ENCODE peak calls at places on chromosome 15, in four cellular contexts. One of them, this sample, is unnamed.

GRCh38 chr15:73987646-73988045 is 4.4 kb downstream of the STOML1 start:
- DNase-seq in K562: no peak
- DNase-seq in A549: no peak
- DNase-seq in HepG2: no peak
- DNase-seq in this sample: no peak

GRCh38 chr15:69755571-69756310 is 303.1 kb downstream of the RPLP1 start:
- DNase-seq in K562: no peak
- DNase-seq in A549: no peak
- DNase-seq in HepG2: no peak
- DNase-seq in this sample: no peak

GRCh38 chr15:48616216-48616615 is 29.3 kb downstream of the FBN1 start:
- DNase-seq in K562: no peak
- DNase-seq in A549: no peak
- DNase-seq in HepG2: no peak
- DNase-seq in this sample: no peak

GRCh38 chr15:62474021-62474770 is 309.1 kb upstream of the C2CD4B start:
- DNase-seq in K562: no peak
- DNase-seq in A549: no peak
- DNase-seq in HepG2: no peak
- DNase-seq in this sample: no peak

GRCh38 chr15:59294961-59295741 is 77.5 kb downstream of the MYO1E start:
- DNase-seq in K562: no peak
- DNase-seq in A549: no peak
- DNase-seq in HepG2: no peak
- DNase-seq in this sample: no peak

GRCh38 chr15:91844928-91845327 is 8.6 kb upstream of the SLCO3A1 start:
- DNase-seq in K562: no peak
- DNase-seq in A549: no peak
- DNase-seq in HepG2: no peak
- DNase-seq in this sample: no peak

GRCh38 chr15:71691700-71692417 is 118.5 kb upstream of the NR2E3 start:
- DNase-seq in K562: no peak
- DNase-seq in A549: no peak
- DNase-seq in HepG2: no peak
- DNase-seq in this sample: no peak

GRCh38 chr15:91099616-91100560 is at the start of gene SV2B:
- DNase-seq in K562: no peak
- DNase-seq in A549: no peak
- DNase-seq in HepG2: no peak
- DNase-seq in this sample: peak; percentile 67

GRCh38 chr15:41438206-41438605 is 21.3 kb downstream of the RTF1 start:
- DNase-seq in K562: peak; percentile 45
- DNase-seq in A549: no peak
- DNase-seq in HepG2: no peak
- DNase-seq in this sample: no peak

GRCh38 chr15:79540551-79540950 is 108.4 kb downstream of the MINAR1 start:
- DNase-seq in K562: peak; percentile 22
- DNase-seq in A549: no peak
- DNase-seq in HepG2: no peak
- DNase-seq in this sample: no peak

GRCh38 chr15:74958320-74958907 is 1.8 kb upstream of the RPP25 start:
- DNase-seq in K562: no peak
- DNase-seq in A549: peak; percentile 85
- DNase-seq in HepG2: peak; percentile 68
- DNase-seq in this sample: peak; percentile 50

GRCh38 chr15:45378149-45378912 is at the start of gene GATM:
- DNase-seq in K562: no peak
- DNase-seq in A549: peak; percentile 72
- DNase-seq in HepG2: no peak
- DNase-seq in this sample: peak; percentile 74

GRCh38 chr15:68587769-68588385 is 9.1 kb downstream of the CORO2B start:
- DNase-seq in K562: no peak
- DNase-seq in A549: no peak
- DNase-seq in HepG2: no peak
- DNase-seq in this sample: no peak

GRCh38 chr15:93189562-93189961 is 100.6 kb upstream of the RGMA start:
- DNase-seq in K562: no peak
- DNase-seq in A549: no peak
- DNase-seq in HepG2: no peak
- DNase-seq in this sample: no peak
- TF ChIP-seq JUN in K562: no peak
- TF ChIP-seq JUN in A549: no peak
- TF ChIP-seq JUN in HepG2: no peak
- TF ChIP-seq JUN in this sample: no peak

GRCh38 chr15:60886680-60887079 is 342.4 kb downstream of the RORA start:
- DNase-seq in K562: no peak
- DNase-seq in A549: no peak
- DNase-seq in HepG2: no peak
- DNase-seq in this sample: no peak

GRCh38 chr15:60889006-60889405 is 340.1 kb downstream of the RORA start:
- DNase-seq in K562: no peak
- DNase-seq in A549: no peak
- DNase-seq in HepG2: no peak
- DNase-seq in this sample: no peak

GRCh38 chr15:60889506-60889905 is 339.6 kb downstream of the RORA start:
- DNase-seq in K562: no peak
- DNase-seq in A549: no peak
- DNase-seq in HepG2: no peak
- DNase-seq in this sample: no peak

GRCh38 chr15:60883691-60884319 is 345.3 kb downstream of the RORA start:
- DNase-seq in K562: no peak
- DNase-seq in A549: no peak
- DNase-seq in HepG2: no peak
- DNase-seq in this sample: no peak
- TF ChIP-seq NR3C1 in K562: no peak
- TF ChIP-seq NR3C1 in A549: no peak
- TF ChIP-seq NR3C1 in HepG2: no peak
- TF ChIP-seq NR3C1 in this sample: no peak

DNA sequence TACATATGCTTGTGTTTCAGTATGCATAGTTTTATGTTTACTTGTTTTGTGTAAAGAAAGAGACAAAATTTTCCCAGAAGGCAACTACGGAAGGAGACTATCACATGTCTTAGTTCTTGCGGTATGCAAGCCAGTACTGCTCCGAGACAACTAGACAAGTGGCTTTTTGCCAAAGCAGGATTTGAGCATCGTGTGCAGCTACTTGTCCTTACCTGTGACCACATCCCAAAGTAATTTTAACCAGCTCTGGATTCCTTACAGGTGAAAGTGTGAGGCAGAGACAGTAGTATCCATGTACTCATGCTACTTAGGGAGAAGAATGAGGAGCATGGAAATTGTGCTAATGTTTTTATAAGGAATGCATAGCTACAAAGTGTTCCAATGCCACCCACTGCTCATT is 591.3 kb upstream of the NR2F2 start:
- DNase-seq in K562: no peak
- DNase-seq in A549: no peak
- DNase-seq in HepG2: no peak
- DNase-seq in this sample: no peak
- TF ChIP-seq JUN in K562: no peak
- TF ChIP-seq JUN in A549: no peak
- TF ChIP-seq JUN in HepG2: no peak
- TF ChIP-seq JUN in this sample: no peak

DNA sequence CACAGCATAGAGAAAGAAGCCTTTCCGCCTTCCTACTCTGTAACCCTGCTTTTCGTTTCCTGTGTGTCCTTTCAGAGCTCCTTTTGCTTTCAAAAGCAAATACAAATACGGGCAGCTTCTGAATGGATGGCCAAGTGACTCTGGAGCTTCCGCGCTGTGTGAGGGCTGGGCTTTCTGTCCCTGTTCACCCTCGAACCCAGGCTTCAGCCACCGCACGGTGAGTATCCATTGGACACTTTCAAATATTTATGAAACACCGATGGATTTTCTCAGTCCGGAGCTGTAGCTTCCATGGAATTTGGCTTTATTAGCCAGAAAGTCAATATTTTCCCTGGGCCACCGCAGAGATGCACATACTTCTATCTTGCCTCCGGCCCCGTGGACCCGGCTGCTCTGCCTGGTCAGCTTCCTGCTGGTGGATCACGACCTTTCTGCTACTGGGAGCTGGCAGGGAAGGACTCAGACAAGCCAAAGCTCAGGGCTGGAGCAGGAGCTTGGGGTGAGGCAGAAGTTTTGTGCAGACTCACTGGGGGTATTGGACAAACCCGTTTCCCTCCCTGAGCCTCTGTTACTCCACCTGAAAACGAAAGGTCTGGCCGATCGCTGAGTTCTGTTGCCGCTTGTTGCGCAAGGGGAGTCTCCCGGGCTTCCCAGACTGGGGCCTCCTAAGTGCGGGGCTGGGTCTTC is 63.6 kb downstream of the LINGO1 start:
- DNase-seq in K562: peak; percentile 34
- DNase-seq in A549: no peak
- DNase-seq in HepG2: peak; percentile 71
- DNase-seq in this sample: no peak
- TF ChIP-seq NR3C1 in K562: no peak
- TF ChIP-seq NR3C1 in A549: no peak
- TF ChIP-seq NR3C1 in HepG2: no peak
- TF ChIP-seq NR3C1 in this sample: no peak

GRCh38 chr15:76799760-76800159 is 105.4 kb downstream of the SCAPER start:
- DNase-seq in K562: peak; percentile 13
- DNase-seq in A549: peak; percentile 16
- DNase-seq in HepG2: no peak
- DNase-seq in this sample: no peak
- TF ChIP-seq JUN in K562: peak; percentile 27
- TF ChIP-seq JUN in A549: no peak
- TF ChIP-seq JUN in HepG2: no peak
- TF ChIP-seq JUN in this sample: no peak

DNA sequence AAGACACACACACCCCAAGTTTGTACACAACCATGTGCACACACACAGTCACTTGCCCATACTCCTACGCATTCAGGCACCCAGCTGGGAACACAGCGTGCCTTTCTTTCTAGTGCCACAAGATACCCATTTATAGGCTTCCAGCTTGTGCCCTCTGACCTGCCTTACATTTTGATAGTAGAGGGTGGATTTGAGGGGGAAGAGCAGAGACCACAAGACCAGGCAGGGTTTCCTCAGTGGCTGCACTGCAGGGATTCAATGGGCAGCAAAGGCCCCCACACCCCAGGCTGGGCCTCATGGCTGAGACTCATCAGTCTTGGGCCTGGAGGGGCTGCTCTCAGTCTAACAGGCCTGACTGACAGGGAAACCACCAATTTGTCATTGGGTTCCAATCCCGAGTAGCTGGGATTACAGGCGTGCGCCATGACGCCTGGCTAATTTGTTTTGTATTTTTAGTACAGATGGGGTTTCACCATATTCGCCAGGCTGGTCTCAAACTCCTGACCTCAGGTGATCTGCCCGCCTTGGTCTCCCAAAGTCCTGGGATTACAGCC is 18.8 kb upstream of the ANKDD1A start:
- DNase-seq in K562: no peak
- DNase-seq in A549: no peak
- DNase-seq in HepG2: no peak
- DNase-seq in this sample: no peak
- TF ChIP-seq NR3C1 in K562: no peak
- TF ChIP-seq NR3C1 in A549: no peak
- TF ChIP-seq NR3C1 in HepG2: no peak
- TF ChIP-seq NR3C1 in this sample: no peak

DNA sequence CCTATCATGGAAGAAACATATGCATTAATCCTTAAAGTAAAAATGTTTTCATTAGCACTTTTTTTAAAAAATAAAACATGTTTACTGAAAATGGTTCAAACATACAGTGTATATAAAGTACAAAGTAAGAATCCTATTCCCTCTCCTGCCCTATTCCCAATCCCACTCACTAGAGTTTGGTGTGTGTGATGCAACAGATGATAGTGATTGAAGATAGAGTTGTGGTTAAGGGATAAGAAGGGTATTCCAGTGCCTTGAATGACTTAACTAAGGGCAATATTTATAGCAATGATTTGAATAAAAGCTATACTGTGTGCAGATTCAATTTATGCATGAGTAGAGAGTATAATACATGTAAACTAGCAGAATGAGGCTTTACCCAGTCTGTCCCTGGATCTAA is 18.1 kb downstream of the ZNF280D start:
- DNase-seq in K562: no peak
- DNase-seq in A549: no peak
- DNase-seq in HepG2: no peak
- DNase-seq in this sample: no peak
- TF ChIP-seq JUN in K562: no peak
- TF ChIP-seq JUN in A549: no peak
- TF ChIP-seq JUN in HepG2: no peak
- TF ChIP-seq JUN in this sample: no peak

GRCh38 chr15:85141601-85142185 is 160.0 kb downstream of the PDE8A start:
- DNase-seq in K562: no peak
- DNase-seq in A549: no peak
- DNase-seq in HepG2: no peak
- DNase-seq in this sample: no peak

GRCh38 chr15:85142324-85142723 is 160.7 kb downstream of the PDE8A start:
- DNase-seq in K562: no peak
- DNase-seq in A549: no peak
- DNase-seq in HepG2: no peak
- DNase-seq in this sample: no peak

GRCh38 chr15:85131915-85132314 is 150.3 kb downstream of the PDE8A start:
- DNase-seq in K562: no peak
- DNase-seq in A549: no peak
- DNase-seq in HepG2: no peak
- DNase-seq in this sample: no peak

GRCh38 chr15:85133709-85134108 is 152.1 kb downstream of the PDE8A start:
- DNase-seq in K562: no peak
- DNase-seq in A549: no peak
- DNase-seq in HepG2: no peak
- DNase-seq in this sample: no peak

DNA sequence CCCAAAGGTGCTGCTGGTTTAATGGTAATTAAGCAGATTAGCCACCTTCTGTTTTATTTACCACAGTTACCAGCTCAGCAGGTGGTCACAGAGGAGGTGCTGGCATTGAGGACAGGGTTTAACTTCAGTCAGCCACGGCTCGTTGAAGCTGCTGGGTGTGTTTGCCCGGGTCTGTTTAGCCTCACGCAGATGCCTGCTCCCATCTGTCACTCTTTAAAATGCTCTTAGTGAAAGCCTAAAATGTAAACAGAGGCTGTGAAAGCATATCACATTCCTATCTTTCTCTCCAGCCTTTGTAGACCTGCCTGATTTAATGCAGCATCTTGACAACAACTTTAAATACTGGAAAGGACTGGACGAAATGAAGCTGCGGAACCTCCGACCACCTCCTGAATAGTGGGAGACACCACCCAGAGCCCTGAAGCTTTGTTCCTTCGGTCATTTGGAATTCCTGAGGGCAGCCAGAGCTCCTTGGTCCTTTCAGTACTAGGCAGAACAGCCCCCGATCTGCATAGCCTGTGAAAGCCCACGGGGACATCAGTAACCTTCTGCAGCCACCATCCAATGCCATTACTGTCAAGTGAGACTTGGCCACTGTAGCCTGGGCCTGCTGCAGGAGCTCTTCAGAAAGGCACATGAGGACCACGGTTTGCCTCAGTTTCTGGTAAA is 156.0 kb downstream of the PDE8A start:
- DNase-seq in K562: no peak
- DNase-seq in A549: no peak
- DNase-seq in HepG2: no peak
- DNase-seq in this sample: no peak
- TF ChIP-seq NR3C1 in K562: no peak
- TF ChIP-seq NR3C1 in A549: no peak
- TF ChIP-seq NR3C1 in HepG2: no peak
- TF ChIP-seq NR3C1 in this sample: no peak

This sample was measured in WTC11.